ENCODE peak calls at places on chromosome 21, in eight cellular contexts. B is tibial artery, N is psoas muscle, I is cardiac muscle cell, X is Karpas-422, Z is NT2/D1, Q is IMR-90, E is HCT116. O is an unnamed sample.

GRCh38 chr21:28253971-28254370 is 738.7 kb downstream of the LTN1 start:
- DNase-seq in B (no peak), N (no peak), I (no peak), X (no peak), Z (no peak), Q (no peak), E (no peak), O (no peak)

GRCh38 chr21:25862596-25862995 is 127.8 kb downstream of the GABPA start:
- DNase-seq in B (no peak), N (no peak), I (no peak), X (peak; percentile 84), Z (peak; percentile 50), Q (peak; percentile 39), E (peak; percentile 18), O (no peak)

GRCh38 chr21:28663111-28663693 is 329.5 kb downstream of the LTN1 start:
- DNase-seq in B (peak; percentile 67), N (no peak), I (no peak), X (no peak), Z (no peak), Q (no peak), E (no peak), O (no peak)

GRCh38 chr21:29332461-29333354 is 34.0 kb downstream of the BACH1 start:
- DNase-seq in B (no peak), N (no peak), I (no peak), X (no peak), Z (no peak), Q (peak; percentile 77), E (no peak), O (peak; percentile 50)

GRCh38 chr21:33800753-33801423 is 114.7 kb downstream of the ATP5PO start:
- DNase-seq in B (no peak), N (no peak), I (no peak), X (no peak), Z (no peak), Q (no peak), E (no peak), O (no peak)

GRCh38 chr21:23160914-23161313 is 2162.7 kb downstream of the NCAM2 start:
- DNase-seq in B (no peak), N (no peak), I (no peak), X (no peak), Z (no peak), Q (no peak), E (no peak), O (no peak)

GRCh38 chr21:26736449-26736848 is 108.8 kb downstream of the ADAMTS1 start:
- DNase-seq in B (no peak), N (no peak), I (no peak), X (no peak), Z (no peak), Q (no peak), E (no peak), O (no peak)

GRCh38 chr21:29245104-29245643 is 53.5 kb upstream of the BACH1 start:
- DNase-seq in B (no peak), N (no peak), I (no peak), X (no peak), Z (no peak), Q (peak; percentile 61), E (no peak), O (no peak)

GRCh38 chr21:27213328-27213727 is 246.4 kb upstream of the ADAMTS5 start:
- DNase-seq in B (no peak), N (no peak), I (peak; percentile 45), X (no peak), Z (no peak), Q (peak; percentile 36), E (no peak), O (no peak)

GRCh38 chr21:34691396-34692032 is 22.7 kb downstream of the CLIC6 start:
- DNase-seq in B (no peak), N (no peak), I (no peak), X (no peak), Z (no peak), Q (no peak), E (no peak), O (no peak)

GRCh38 chr21:16908087-16908486 is 604.8 kb upstream of the CXADR start:
- DNase-seq in B (no peak), N (no peak), I (no peak), X (no peak), Z (no peak), Q (no peak), E (no peak), O (no peak)

GRCh38 chr21:28754127-28754611 is 238.5 kb downstream of the LTN1 start:
- DNase-seq in B (no peak), N (no peak), I (peak; percentile 93), X (no peak), Z (no peak), Q (peak; percentile 96), E (no peak), O (peak; percentile 44)

GRCh38 chr21:34306246-34306645 is 57.6 kb upstream of the KCNE2 start:
- DNase-seq in B (no peak), N (no peak), I (no peak), X (no peak), Z (no peak), Q (no peak), E (no peak), O (no peak)

GRCh38 chr21:31397939-31398338 is 53.9 kb upstream of the TIAM1 start:
- DNase-seq in B (no peak), N (no peak), I (no peak), X (no peak), Z (peak; percentile 25), Q (no peak), E (no peak), O (no peak)

GRCh38 chr21:36075953-36076352 is 6.1 kb downstream of the CBR1 start:
- DNase-seq in B (no peak), N (no peak), I (no peak), X (peak; percentile 17), Z (no peak), Q (no peak), E (no peak), O (no peak)

GRCh38 chr21:33231526-33231925 is 1.8 kb downstream of the IFNAR2 start:
- DNase-seq in B (no peak), N (no peak), I (no peak), X (no peak), Z (no peak), Q (no peak), E (no peak), O (no peak)

GRCh38 chr21:41837756-41838297 is 41.3 kb downstream of the PRDM15 start:
- DNase-seq in B (no peak), N (no peak), I (no peak), X (no peak), Z (no peak), Q (no peak), E (no peak), O (no peak)

GRCh38 chr21:41834252-41834925 is 44.8 kb downstream of the PRDM15 start:
- DNase-seq in B (no peak), N (no peak), I (no peak), X (no peak), Z (no peak), Q (no peak), E (no peak), O (no peak)

GRCh38 chr21:41835711-41836154 is 43.4 kb downstream of the PRDM15 start:
- DNase-seq in B (no peak), N (no peak), I (no peak), X (no peak), Z (no peak), Q (no peak), E (no peak), O (no peak)

GRCh38 chr21:41834926-41835663 is 44.0 kb downstream of the PRDM15 start:
- DNase-seq in B (no peak), N (no peak), I (no peak), X (no peak), Z (no peak), Q (no peak), E (no peak), O (no peak)

GRCh38 chr21:41836166-41837015 is 42.8 kb downstream of the PRDM15 start:
- DNase-seq in B (no peak), N (no peak), I (no peak), X (no peak), Z (peak; percentile 5), Q (no peak), E (no peak), O (no peak)
- H3K4me1 ChIP-seq in B (no peaks in the 10 kb centered on the region), N (no peaks in the 10 kb centered on the region), I (no peaks in the 10 kb centered on the region), X (peaks cover 23% of the 10 kb centered on the region), Z (peaks cover 12% of the 10 kb centered on the region), Q (no peaks in the 10 kb centered on the region), E (no peaks in the 10 kb centered on the region), O (no peaks in the 10 kb centered on the region)

DNA sequence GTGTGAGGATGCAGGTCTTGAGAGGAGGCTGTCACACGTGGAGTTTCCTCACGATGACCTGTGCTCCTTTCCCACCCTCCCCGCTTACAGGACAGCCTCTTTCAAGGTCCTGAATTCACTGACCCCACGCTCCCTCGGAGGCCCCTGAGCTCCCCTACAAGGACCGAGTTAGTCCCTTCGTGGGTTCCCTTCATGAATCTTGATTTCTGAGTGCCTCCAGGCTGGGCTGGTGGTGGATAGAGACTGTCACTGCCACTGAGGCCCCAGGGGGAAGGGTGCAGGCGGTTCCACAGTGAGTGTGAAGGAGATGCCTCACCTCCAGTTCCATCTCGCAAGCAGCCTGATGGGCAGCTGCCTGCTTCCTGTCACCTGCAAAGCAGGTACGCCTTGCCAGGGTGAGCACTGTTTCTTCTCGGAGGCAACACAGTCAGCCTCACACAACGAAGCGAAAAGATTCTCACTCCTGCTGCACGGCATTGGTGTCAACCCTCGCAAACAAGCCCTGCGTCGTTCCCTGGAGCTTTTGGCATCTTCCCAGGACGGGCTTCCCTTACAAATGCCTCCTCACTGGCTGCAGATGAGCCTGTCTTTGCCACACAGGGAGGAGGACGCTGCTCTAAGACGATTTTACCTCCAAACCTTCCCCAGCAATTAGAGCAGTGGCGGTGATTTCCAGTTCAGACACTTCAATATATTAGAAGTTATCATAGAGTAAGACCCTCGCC is 26.7 kb upstream of the PCP4 start:
- DNase-seq in B (no peak), N (no peak), I (no peak), X (no peak), Z (no peak), Q (no peak), E (no peak), O (no peak)
- H3K27me3 ChIP-seq in B (no peaks in the 10 kb centered on the region), N (no peaks in the 10 kb centered on the region), I (no peaks in the 10 kb centered on the region), X (no peaks in the 10 kb centered on the region), Z (no peaks in the 10 kb centered on the region), Q (no peaks in the 10 kb centered on the region), E (no peaks in the 10 kb centered on the region), O (no peaks in the 10 kb centered on the region)

DNA sequence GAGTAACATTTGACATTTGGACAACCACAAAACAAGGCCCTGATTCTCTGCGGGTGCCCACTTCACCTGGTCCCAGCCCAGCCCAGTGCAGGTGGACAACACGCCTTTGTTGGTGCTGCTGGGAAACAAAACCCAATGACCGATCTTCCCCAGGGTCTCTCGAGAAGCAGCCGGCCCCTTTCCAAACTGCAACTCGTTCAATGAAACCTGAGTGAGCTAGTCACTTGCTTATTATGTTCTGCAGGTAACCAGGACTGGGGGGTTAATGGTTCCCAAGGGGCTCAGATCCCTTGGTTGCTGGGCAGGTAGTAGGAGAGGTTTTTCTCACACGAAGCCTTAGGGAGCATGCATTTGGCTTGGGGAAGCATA is 42.9 kb downstream of the ABCG1 start:
- DNase-seq in B (no peak), N (no peak), I (no peak), X (no peak), Z (no peak), Q (no peak), E (no peak), O (no peak)
- H3K4me1 ChIP-seq in B (peaks cover 10% of the 10 kb centered on the region), N (peaks cover 20% of the 10 kb centered on the region), I (peaks cover 10% of the 10 kb centered on the region), X (no peaks in the 10 kb centered on the region), Z (peaks cover 46% of the 10 kb centered on the region), Q (peaks cover 23% of the 10 kb centered on the region), E (peaks cover 10% of the 10 kb centered on the region), O (peaks cover 45% of the 10 kb centered on the region)

DNA sequence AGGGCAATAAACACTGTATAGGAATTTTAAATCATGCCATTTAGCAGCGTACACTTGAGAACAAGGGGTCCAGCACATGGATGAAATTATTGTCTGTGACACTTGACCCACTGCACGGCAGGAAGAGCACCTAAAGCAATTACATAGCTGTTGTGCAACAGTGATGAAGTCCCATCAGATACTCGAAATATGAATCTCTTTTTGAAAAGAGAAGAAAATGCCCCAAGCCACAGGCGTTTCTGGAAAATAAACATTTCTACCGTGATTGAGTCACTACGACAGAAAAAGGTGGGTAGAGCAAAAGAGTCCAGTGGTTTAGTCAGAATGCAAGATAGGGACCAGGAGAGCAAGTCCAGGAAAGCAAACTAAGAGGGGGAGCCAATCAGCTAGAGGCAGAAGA is 6.5 kb downstream of the DSCAM start:
- DNase-seq in B (no peak), N (no peak), I (no peak), X (no peak), Z (no peak), Q (no peak), E (no peak), O (no peak)
- H3K27me3 ChIP-seq in B (peaks cover 27% of the 10 kb centered on the region), N (peaks cover 16% of the 10 kb centered on the region), I (peaks cover 17% of the 10 kb centered on the region), X (peaks cover 3% of the 10 kb centered on the region), Z (peaks cover 35% of the 10 kb centered on the region), Q (no peaks in the 10 kb centered on the region), E (no peaks in the 10 kb centered on the region), O (peaks cover 3% of the 10 kb centered on the region)

O was measured in SJSA1.